ENCODE peak calls at places on chromosomes 3 and 15, in five cellular contexts. I is stomach, P is IMR-90, M is body of pancreas, C is GM12878. F is an unnamed sample.

GRCh38 chr3:157948605-157949383 is 157.4 kb downstream of the SHOX2 start:
- DNase-seq in I (no peak), P (no peak), M (no peak), C (no peak), F (no peak)

GRCh38 chr15:70585707-70586034 is 177.7 kb downstream of the UACA start:
- DNase-seq in I (no peak), P (no peak), M (no peak), C (no peak), F (no peak)

GRCh38 chr15:99983171-99983891 is 250.1 kb upstream of the LYSMD4 start:
- DNase-seq in I (no peak), P (no peak), M (no peak), C (no peak), F (no peak)

GRCh38 chr3:155202626-155203025 is 90.9 kb downstream of the STRIT1 start:
- DNase-seq in I (no peak), P (peak), M (no peak), C (no peak), F (peak)

GRCh38 chr15:87874896-87875661 is 381.5 kb downstream of the NTRK3 start:
- DNase-seq in I (no peak), P (peak), M (no peak), C (no peak), F (no peak)

GRCh38 chr3:115808816-115809215 is 185.5 kb downstream of the GAP43 start:
- DNase-seq in I (no peak), P (no peak), M (no peak), C (no peak), F (no peak)

GRCh38 chr3:181716916-181717315 is 5.2 kb downstream of the SOX2 start:
- DNase-seq in I (no peak), P (no peak), M (no peak), C (no peak), F (no peak)

GRCh38 chr3:136891934-136892855 is 30.2 kb downstream of the NCK1 start:
- DNase-seq in I (no peak), P (no peak), M (no peak), C (no peak), F (no peak)

GRCh38 chr3:148861277-148861869 is 3.7 kb upstream of the CPA3 start:
- DNase-seq in I (no peak), P (peak), M (no peak), C (no peak), F (peak)

DNA sequence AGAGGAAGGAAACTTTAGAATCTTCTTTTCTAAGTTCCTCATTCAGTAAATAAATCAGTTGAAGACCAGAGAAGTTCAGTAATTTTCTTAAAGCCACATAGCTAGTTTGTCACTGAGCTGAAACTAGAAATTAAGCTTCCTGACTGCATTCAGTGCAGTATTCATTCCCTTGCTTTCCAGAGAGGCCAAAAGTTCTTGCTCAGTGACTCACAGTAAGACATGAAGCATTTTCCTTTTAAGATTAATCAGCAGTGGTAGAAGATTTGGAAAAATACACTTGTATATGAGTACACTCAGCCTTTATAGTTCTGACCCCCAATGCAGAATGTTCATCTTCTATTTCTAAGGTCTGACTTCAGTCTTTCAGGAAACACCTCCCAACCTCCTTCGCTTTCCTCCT is 83.5 kb upstream of the TSEN2 start:
- DNase-seq in I (no peak), P (peak), M (no peak), C (no peak), F (peak)
- H3K4me3 ChIP-seq in I (no peak), P (no peak), M (no peak), C (no peak), F (no peak)

DNA sequence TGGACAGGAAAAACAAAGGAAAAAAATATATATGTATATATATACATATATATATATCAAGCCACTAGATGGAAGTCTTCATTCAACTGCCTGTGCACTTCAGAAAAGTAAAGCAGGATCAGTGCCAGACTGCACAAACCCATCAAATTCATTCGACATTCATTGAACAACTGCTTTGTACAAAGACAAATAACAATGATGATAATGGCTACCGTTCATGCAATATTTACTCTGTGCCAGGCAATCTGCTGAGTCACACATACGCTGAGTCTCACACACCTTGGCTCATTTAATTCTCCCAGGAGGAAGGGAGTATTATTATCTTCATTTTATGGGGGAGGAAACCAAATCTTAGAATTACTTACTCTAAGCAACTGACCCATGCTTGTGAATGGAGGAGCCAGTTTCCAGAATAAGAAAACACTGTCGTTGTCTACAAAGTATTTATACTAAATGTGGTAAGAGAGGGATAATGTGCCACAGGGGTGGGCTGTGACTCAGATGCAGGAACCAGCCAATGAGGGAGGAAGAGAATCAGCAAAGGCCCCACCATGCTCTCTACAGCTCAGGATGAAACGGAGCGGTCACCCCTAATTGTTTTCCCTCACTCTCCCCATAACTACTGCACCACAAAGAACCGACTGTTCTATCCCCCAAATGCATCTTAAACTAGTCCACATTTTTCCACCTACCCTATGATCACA is 44.4 kb downstream of the BFSP2 start:
- DNase-seq in I (peak), P (peak), M (peak), C (no peak), F (peak)
- TF ChIP-seq CTCF in I (no peak), P (peak), M (peak), C (no peak), F (no peak)

DNA sequence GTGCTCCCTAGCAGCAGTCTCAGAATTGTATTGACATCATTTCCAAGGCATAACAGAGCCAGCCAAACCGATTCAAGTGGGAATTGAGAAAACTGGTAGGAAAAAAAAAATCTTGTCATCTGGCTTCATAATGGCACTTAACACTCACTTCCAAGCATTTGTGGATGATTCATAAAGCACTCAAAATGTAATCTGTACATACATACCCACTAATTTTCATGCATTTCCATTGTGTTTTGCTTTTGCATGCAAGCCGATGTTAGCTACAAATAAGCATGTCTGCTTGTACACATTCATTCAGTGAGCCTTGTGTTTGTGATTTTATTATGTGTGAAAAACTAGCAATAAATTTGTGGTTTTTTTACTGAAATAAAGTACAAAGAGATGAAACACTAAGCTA is 18.6 kb upstream of the TRPC1 start:
- DNase-seq in I (no peak), P (no peak), M (no peak), C (no peak), F (peak)
- H3K4me3 ChIP-seq in I (no peak), P (no peak), M (no peak), C (no peak), F (no peak)

GRCh38 chr15:74978503-74978902 is 16.9 kb upstream of the SCAMP5 start:
- DNase-seq in I (no peak), P (peak), M (no peak), C (no peak), F (peak)

GRCh38 chr15:74978077-74978476 is 17.3 kb upstream of the SCAMP5 start:
- DNase-seq in I (no peak), P (no peak), M (no peak), C (no peak), F (no peak)

GRCh38 chr15:74977599-74977998 is 17.8 kb upstream of the SCAMP5 start:
- DNase-seq in I (no peak), P (no peak), M (no peak), C (no peak), F (peak)

GRCh38 chr15:74976159-74976558 is 19.2 kb upstream of the SCAMP5 start:
- DNase-seq in I (no peak), P (no peak), M (no peak), C (no peak), F (no peak)
- TF ChIP-seq CTCF in I (no peak), P (no peak), M (peak), C (no peak), F (peak)

DNA sequence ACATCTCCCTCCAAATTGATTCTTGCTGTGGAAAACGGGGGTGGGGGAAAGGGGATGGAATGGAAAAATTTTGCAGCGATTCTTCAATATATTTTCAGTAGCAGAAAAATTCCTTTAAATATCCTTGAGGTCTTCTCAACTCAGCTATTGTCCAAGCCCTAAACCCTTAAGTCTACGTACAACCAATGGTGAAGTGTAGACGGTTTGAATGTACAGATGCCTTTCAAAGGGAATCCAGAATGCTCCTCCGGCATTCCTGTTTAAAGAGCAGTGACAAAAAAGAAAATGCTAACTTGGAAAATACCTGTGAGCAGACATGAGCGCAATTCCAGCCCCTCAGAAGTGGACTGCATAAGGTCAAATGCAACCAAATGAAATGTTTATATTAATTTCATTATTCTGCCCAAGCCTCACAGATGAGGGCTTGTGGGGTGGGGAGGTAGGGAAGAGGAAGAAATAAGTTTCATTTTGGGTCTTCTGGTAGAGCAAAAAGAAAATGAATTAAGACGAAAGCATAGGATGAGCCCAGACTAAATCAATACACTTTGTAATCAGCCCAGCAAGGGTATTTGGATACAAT is 2.8 kb downstream of the FOXP1 start:
- DNase-seq in I (no peak), P (no peak), M (no peak), C (no peak), F (no peak)
- H3K4me3 ChIP-seq in I (peak), P (peak), M (peak), C (no peak), F (peak)

GRCh38 chr15:49046113-49046883 is at the start of gene SECISBP2L:
- DNase-seq in I (peak), P (peak), M (peak), C (peak), F (peak)
- TF ChIP-seq CTCF in I (no peak), P (peak), M (peak), C (peak), F (no peak)

GRCh38 chr3:97871788-97872187 is 50.0 kb downstream of the CRYBG3 start:
- DNase-seq in I (no peak), P (peak), M (no peak), C (no peak), F (peak)

GRCh38 chr3:97871206-97871605 is 49.4 kb downstream of the CRYBG3 start:
- DNase-seq in I (no peak), P (peak), M (no peak), C (no peak), F (peak)

GRCh38 chr3:97872209-97873042 is 50.6 kb downstream of the CRYBG3 start:
- DNase-seq in I (no peak), P (peak), M (no peak), C (no peak), F (peak)
- H3K4me3 ChIP-seq in I (no peak), P (no peak), M (no peak), C (no peak), F (no peak)

GRCh38 chr15:101211897-101212296 is 40.0 kb downstream of the CHSY1 start:
- DNase-seq in I (no peak), P (no peak), M (no peak), C (no peak), F (no peak)
- TF ChIP-seq CTCF in I (no peak), P (no peak), M (no peak), C (no peak), F (no peak)